ENCODE peak calls at places on chromosomes 3 and 15, in eight cellular contexts. One of them, this sample, is unnamed. For H3K4me1, the result is how much of the 10 kb centered on the place peaks cover.

GRCh38 chr3:18425641-18426403 is 683 bp upstream of the SATB1 start:
- DNase-seq in endothelial cell of umbilical vein: peak
- DNase-seq in heart left ventricle: peak
- DNase-seq in neural progenitor cell: peak
- DNase-seq in GM23248: peak
- DNase-seq in stomach: peak
- DNase-seq in CD8-positive, alpha-beta memory T cell: peak
- DNase-seq in lung: peak
- DNase-seq in this sample: no peak

GRCh38 chr3:152071924-152072323 is 196.8 kb upstream of the MBNL1 start:
- DNase-seq in GM23248: peak
- DNase-seq in lung: no peak
- DNase-seq in heart left ventricle: no peak
- DNase-seq in CD8-positive, alpha-beta memory T cell: peak
- DNase-seq in neural progenitor cell: peak
- DNase-seq in endothelial cell of umbilical vein: peak
- DNase-seq in stomach: no peak
- DNase-seq in this sample: no peak

GRCh38 chr15:101027273-101027901 is 108.2 kb downstream of the LRRK1 start:
- DNase-seq in CD8-positive, alpha-beta memory T cell: no peak
- DNase-seq in stomach: peak
- DNase-seq in lung: peak
- DNase-seq in neural progenitor cell: no peak
- DNase-seq in GM23248: no peak
- DNase-seq in endothelial cell of umbilical vein: no peak
- DNase-seq in heart left ventricle: no peak
- DNase-seq in this sample: peak

GRCh38 chr3:122060044-122060694 is 5.0 kb downstream of the CD86 start:
- DNase-seq in neural progenitor cell: no peak
- DNase-seq in CD8-positive, alpha-beta memory T cell: no peak
- DNase-seq in heart left ventricle: no peak
- DNase-seq in lung: no peak
- DNase-seq in GM23248: no peak
- DNase-seq in endothelial cell of umbilical vein: no peak
- DNase-seq in stomach: no peak
- DNase-seq in this sample: no peak

GRCh38 chr3:69051796-69052566 is at the start of gene TMF1:
- DNase-seq in heart left ventricle: peak
- DNase-seq in neural progenitor cell: peak
- DNase-seq in stomach: peak
- DNase-seq in CD8-positive, alpha-beta memory T cell: peak
- DNase-seq in GM23248: peak
- DNase-seq in endothelial cell of umbilical vein: peak
- DNase-seq in lung: peak
- DNase-seq in this sample: peak

GRCh38 chr15:85582719-85583089 is 202.3 kb downstream of the AKAP13 start:
- DNase-seq in endothelial cell of umbilical vein: peak
- DNase-seq in lung: no peak
- DNase-seq in CD8-positive, alpha-beta memory T cell: peak
- DNase-seq in stomach: peak
- DNase-seq in heart left ventricle: peak
- DNase-seq in GM23248: peak
- DNase-seq in neural progenitor cell: no peak
- DNase-seq in this sample: no peak

GRCh38 chr15:38843736-38844590 is 279.3 kb upstream of the RASGRP1 start:
- DNase-seq in heart left ventricle: no peak
- DNase-seq in GM23248: peak
- DNase-seq in CD8-positive, alpha-beta memory T cell: no peak
- DNase-seq in endothelial cell of umbilical vein: peak
- DNase-seq in lung: no peak
- DNase-seq in stomach: no peak
- DNase-seq in neural progenitor cell: no peak
- DNase-seq in this sample: no peak

GRCh38 chr3:11794927-11795326 is 51.8 kb downstream of the TAMM41 start:
- DNase-seq in GM23248: no peak
- DNase-seq in heart left ventricle: no peak
- DNase-seq in lung: no peak
- DNase-seq in endothelial cell of umbilical vein: no peak
- DNase-seq in stomach: no peak
- DNase-seq in CD8-positive, alpha-beta memory T cell: no peak
- DNase-seq in neural progenitor cell: no peak
- DNase-seq in this sample: no peak

GRCh38 chr15:74869726-74870407 is 3.3 kb downstream of the SCAMP2 start:
- DNase-seq in endothelial cell of umbilical vein: peak
- DNase-seq in heart left ventricle: peak
- DNase-seq in neural progenitor cell: no peak
- DNase-seq in CD8-positive, alpha-beta memory T cell: no peak
- DNase-seq in lung: peak
- DNase-seq in GM23248: peak
- DNase-seq in stomach: peak
- DNase-seq in this sample: peak

GRCh38 chr3:14870564-14871060 is 51.9 kb downstream of the FGD5 start:
- DNase-seq in heart left ventricle: no peak
- DNase-seq in stomach: no peak
- DNase-seq in CD8-positive, alpha-beta memory T cell: no peak
- DNase-seq in endothelial cell of umbilical vein: no peak
- DNase-seq in neural progenitor cell: no peak
- DNase-seq in GM23248: no peak
- DNase-seq in lung: no peak
- DNase-seq in this sample: no peak

GRCh38 chr3:130800829-130801228 is 54.2 kb upstream of the PIK3R4 start:
- DNase-seq in heart left ventricle: no peak
- DNase-seq in lung: no peak
- DNase-seq in GM23248: no peak
- DNase-seq in endothelial cell of umbilical vein: no peak
- DNase-seq in neural progenitor cell: peak
- DNase-seq in stomach: no peak
- DNase-seq in CD8-positive, alpha-beta memory T cell: no peak
- DNase-seq in this sample: no peak

GRCh38 chr3:157159037-157159761 is 748 bp downstream of the CCNL1 start:
- DNase-seq in GM23248: peak
- DNase-seq in endothelial cell of umbilical vein: peak
- DNase-seq in CD8-positive, alpha-beta memory T cell: peak
- DNase-seq in heart left ventricle: peak
- DNase-seq in neural progenitor cell: peak
- DNase-seq in lung: peak
- DNase-seq in stomach: peak
- DNase-seq in this sample: no peak

GRCh38 chr15:69253156-69253555 is 45.6 kb upstream of the PAQR5 start:
- DNase-seq in endothelial cell of umbilical vein: peak
- DNase-seq in heart left ventricle: no peak
- DNase-seq in lung: no peak
- DNase-seq in GM23248: peak
- DNase-seq in neural progenitor cell: peak
- DNase-seq in stomach: no peak
- DNase-seq in CD8-positive, alpha-beta memory T cell: no peak
- DNase-seq in this sample: no peak

GRCh38 chr15:74290645-74291044 is 54.5 kb downstream of the CCDC33 start:
- DNase-seq in neural progenitor cell: no peak
- DNase-seq in lung: no peak
- DNase-seq in GM23248: no peak
- DNase-seq in endothelial cell of umbilical vein: no peak
- DNase-seq in heart left ventricle: no peak
- DNase-seq in stomach: no peak
- DNase-seq in CD8-positive, alpha-beta memory T cell: no peak
- DNase-seq in this sample: no peak

GRCh38 chr3:162217603-162218002 is 721.0 kb downstream of the OTOL1 start:
- DNase-seq in stomach: no peak
- DNase-seq in endothelial cell of umbilical vein: no peak
- DNase-seq in lung: no peak
- DNase-seq in heart left ventricle: no peak
- DNase-seq in GM23248: peak
- DNase-seq in neural progenitor cell: no peak
- DNase-seq in CD8-positive, alpha-beta memory T cell: no peak
- DNase-seq in this sample: no peak

GRCh38 chr3:161069441-161070251 is 35.5 kb downstream of the B3GALNT1 start:
- DNase-seq in GM23248: peak
- DNase-seq in endothelial cell of umbilical vein: peak
- DNase-seq in lung: peak
- DNase-seq in CD8-positive, alpha-beta memory T cell: no peak
- DNase-seq in neural progenitor cell: no peak
- DNase-seq in stomach: no peak
- DNase-seq in heart left ventricle: no peak
- DNase-seq in this sample: no peak

GRCh38 chr15:94265009-94265408 is 33.6 kb downstream of the MCTP2 start:
- DNase-seq in lung: no peak
- DNase-seq in GM23248: peak
- DNase-seq in stomach: no peak
- DNase-seq in neural progenitor cell: no peak
- DNase-seq in heart left ventricle: no peak
- DNase-seq in endothelial cell of umbilical vein: no peak
- DNase-seq in CD8-positive, alpha-beta memory T cell: no peak
- DNase-seq in this sample: no peak

GRCh38 chr3:32956750-32957570 is 5.5 kb downstream of the CCR4 start:
- DNase-seq in neural progenitor cell: no peak
- DNase-seq in CD8-positive, alpha-beta memory T cell: no peak
- DNase-seq in GM23248: no peak
- DNase-seq in lung: no peak
- DNase-seq in stomach: no peak
- DNase-seq in endothelial cell of umbilical vein: no peak
- DNase-seq in heart left ventricle: no peak
- DNase-seq in this sample: peak

GRCh38 chr15:79132770-79133169 is 42.2 kb upstream of the RASGRF1 start:
- DNase-seq in heart left ventricle: no peak
- DNase-seq in lung: no peak
- DNase-seq in endothelial cell of umbilical vein: no peak
- DNase-seq in neural progenitor cell: no peak
- DNase-seq in GM23248: no peak
- DNase-seq in stomach: no peak
- DNase-seq in CD8-positive, alpha-beta memory T cell: no peak
- DNase-seq in this sample: no peak

GRCh38 chr3:38157562-38157961 is 7.8 kb upstream of the OXSR1 start:
- DNase-seq in GM23248: peak
- DNase-seq in CD8-positive, alpha-beta memory T cell: no peak
- DNase-seq in neural progenitor cell: no peak
- DNase-seq in heart left ventricle: no peak
- DNase-seq in lung: no peak
- DNase-seq in endothelial cell of umbilical vein: no peak
- DNase-seq in stomach: no peak
- DNase-seq in this sample: no peak

DNA sequence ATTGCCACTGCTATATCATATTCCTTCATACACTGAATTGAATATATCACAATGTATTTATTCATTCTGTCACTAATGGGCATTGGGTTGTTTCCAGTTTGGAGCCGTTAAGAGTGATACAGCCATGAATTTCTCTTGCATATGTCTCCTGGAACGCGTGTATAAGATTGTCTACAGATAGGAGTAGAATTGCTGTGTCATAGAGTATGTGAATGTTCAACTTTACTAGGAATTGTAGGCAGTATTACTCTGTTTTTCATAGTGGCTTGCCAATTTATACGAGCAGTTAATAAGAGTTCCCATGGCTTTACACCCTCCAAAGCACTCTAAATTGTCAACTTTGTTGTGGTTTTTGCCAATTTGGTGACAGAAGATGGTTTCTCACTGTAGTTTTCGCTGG is 136.2 kb upstream of the LIPC start:
- DNase-seq in CD8-positive, alpha-beta memory T cell: no peak
- DNase-seq in endothelial cell of umbilical vein: no peak
- DNase-seq in heart left ventricle: no peak
- DNase-seq in neural progenitor cell: no peak
- DNase-seq in stomach: no peak
- DNase-seq in GM23248: no peak
- DNase-seq in lung: no peak
- DNase-seq in this sample: no peak
- H3K4me1 ChIP-seq in CD8-positive, alpha-beta memory T cell: under half
- H3K4me1 ChIP-seq in endothelial cell of umbilical vein: under half
- H3K4me1 ChIP-seq in heart left ventricle: under half
- H3K4me1 ChIP-seq in neural progenitor cell: under half
- H3K4me1 ChIP-seq in stomach: under half
- H3K4me1 ChIP-seq in GM23248: under half
- H3K4me1 ChIP-seq in lung: under half
- H3K4me1 ChIP-seq in this sample: under half

GRCh38 chr3:183180105-183180763 is 17.7 kb upstream of the LAMP3 start:
- DNase-seq in neural progenitor cell: peak
- DNase-seq in stomach: no peak
- DNase-seq in heart left ventricle: no peak
- DNase-seq in endothelial cell of umbilical vein: no peak
- DNase-seq in GM23248: peak
- DNase-seq in lung: peak
- DNase-seq in CD8-positive, alpha-beta memory T cell: no peak
- DNase-seq in this sample: no peak
- H3K4me3 ChIP-seq in neural progenitor cell: peak
- H3K4me3 ChIP-seq in stomach: no peak
- H3K4me3 ChIP-seq in heart left ventricle: no peak
- H3K4me3 ChIP-seq in endothelial cell of umbilical vein: no peak
- H3K4me3 ChIP-seq in GM23248: no peak
- H3K4me3 ChIP-seq in lung: no peak
- H3K4me3 ChIP-seq in CD8-positive, alpha-beta memory T cell: no peak
- H3K4me3 ChIP-seq in this sample: no peak

DNA sequence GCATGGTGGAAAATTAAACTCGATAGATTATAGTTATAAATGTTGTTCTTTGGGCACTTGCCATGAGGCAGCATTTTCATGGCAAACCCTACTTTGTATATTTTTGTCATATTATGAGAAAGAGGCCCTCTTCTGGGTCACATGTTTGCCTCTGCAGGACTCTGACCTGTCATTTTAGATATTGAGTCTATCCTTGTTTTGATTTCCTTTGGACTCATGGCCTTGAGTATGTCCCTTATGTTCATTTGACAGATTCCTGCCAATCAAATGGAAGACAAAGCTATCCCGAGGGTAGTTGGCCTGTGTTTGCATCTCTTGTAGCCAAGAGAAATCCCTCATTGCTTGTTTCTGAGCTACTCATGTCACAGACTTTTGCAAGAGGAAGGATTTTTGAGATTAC is 226.3 kb downstream of the LPP start:
- DNase-seq in endothelial cell of umbilical vein: no peak
- DNase-seq in lung: no peak
- DNase-seq in neural progenitor cell: no peak
- DNase-seq in CD8-positive, alpha-beta memory T cell: no peak
- DNase-seq in heart left ventricle: no peak
- DNase-seq in stomach: no peak
- DNase-seq in GM23248: no peak
- DNase-seq in this sample: no peak
- H3K4me1 ChIP-seq in endothelial cell of umbilical vein: under half
- H3K4me1 ChIP-seq in lung: under half
- H3K4me1 ChIP-seq in neural progenitor cell: under half
- H3K4me1 ChIP-seq in CD8-positive, alpha-beta memory T cell: under half
- H3K4me1 ChIP-seq in heart left ventricle: under half
- H3K4me1 ChIP-seq in stomach: under half
- H3K4me1 ChIP-seq in GM23248: under half
- H3K4me1 ChIP-seq in this sample: half or more

DNA sequence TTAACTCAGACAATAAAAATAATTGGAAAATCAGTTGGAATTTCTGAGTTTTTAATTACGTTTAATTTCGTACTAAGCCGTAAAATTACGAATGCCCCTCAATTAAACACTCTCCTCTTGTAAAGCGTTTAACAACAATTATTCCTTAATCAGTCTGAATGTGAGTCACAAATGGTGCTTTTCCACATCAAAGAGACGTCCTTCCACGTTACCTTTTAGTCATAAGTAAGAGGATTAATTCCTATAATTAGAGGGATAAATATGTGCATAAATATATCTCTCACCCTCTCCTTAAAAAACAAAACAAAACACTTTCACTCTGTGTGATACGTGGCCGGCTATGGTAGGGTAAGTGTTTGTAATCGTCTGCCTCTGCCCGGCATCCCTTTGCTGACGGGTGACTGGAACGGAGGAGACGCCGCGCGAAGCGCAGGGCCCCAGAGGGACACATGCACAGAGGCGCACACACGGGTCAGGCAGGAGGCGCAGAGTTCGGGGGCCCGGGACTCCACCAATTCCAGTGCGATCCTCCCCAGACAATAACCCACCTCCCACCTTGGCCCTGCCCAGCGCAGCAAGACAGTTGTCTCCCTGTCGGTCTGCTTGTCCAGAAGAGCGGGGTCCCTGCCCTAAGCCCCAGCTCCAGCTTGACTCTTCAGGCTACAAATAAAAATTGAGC is 9.7 kb upstream of the MEIS2 start:
- DNase-seq in endothelial cell of umbilical vein: no peak
- DNase-seq in lung: no peak
- DNase-seq in neural progenitor cell: peak
- DNase-seq in GM23248: peak
- DNase-seq in CD8-positive, alpha-beta memory T cell: no peak
- DNase-seq in heart left ventricle: peak
- DNase-seq in stomach: no peak
- DNase-seq in this sample: no peak
- H3K4me3 ChIP-seq in endothelial cell of umbilical vein: no peak
- H3K4me3 ChIP-seq in lung: peak
- H3K4me3 ChIP-seq in neural progenitor cell: peak
- H3K4me3 ChIP-seq in GM23248: peak
- H3K4me3 ChIP-seq in CD8-positive, alpha-beta memory T cell: no peak
- H3K4me3 ChIP-seq in heart left ventricle: peak
- H3K4me3 ChIP-seq in stomach: peak
- H3K4me3 ChIP-seq in this sample: peak